ENCODE peak calls at places on chromosomes 13 and 19, in four cellular contexts. N is prostate gland, A is heart left ventricle, X is tibial nerve. G is an unnamed sample. For H3K4me1 and H3K27me3, the result is how much of the 10 kb centered on the place peaks cover.

GRCh38 chr13:105969761-105970160 is 565.7 kb downstream of the EFNB2 start:
- DNase-seq in N (no peak), A (no peak), X (no peak), G (no peak)

GRCh38 chr19:14505488-14506239 is 9.7 kb upstream of the GIPC1 start:
- DNase-seq in N (peak), A (no peak), X (no peak), G (peak)

GRCh38 chr13:112908342-112908741 is 60.7 kb upstream of the MCF2L start:
- DNase-seq in N (no peak), A (no peak), X (no peak), G (no peak)

GRCh38 chr13:30926781-30927180 is 5.7 kb upstream of the TEX26 start:
- DNase-seq in N (no peak), A (no peak), X (no peak), G (no peak)

GRCh38 chr13:34035676-34036325 is 217.9 kb downstream of the RFC3 start:
- DNase-seq in N (no peak), A (no peak), X (no peak), G (no peak)

GRCh38 chr13:100440756-100441421 is 147.7 kb downstream of the GGACT start:
- DNase-seq in N (no peak), A (no peak), X (no peak), G (no peak)

GRCh38 chr19:3176715-3177501 is 1.7 kb upstream of the S1PR4 start:
- DNase-seq in N (no peak), A (no peak), X (no peak), G (peak)

GRCh38 chr13:76764429-76764828 is 121.8 kb downstream of the KCTD12 start:
- DNase-seq in N (no peak), A (peak), X (peak), G (peak)

GRCh38 chr13:28566891-28567290 is 72.0 kb upstream of the FLT1 start:
- DNase-seq in N (no peak), A (no peak), X (no peak), G (no peak)

GRCh38 chr19:4676955-4677731 is 7.0 kb upstream of the MYDGF start:
- DNase-seq in N (no peak), A (no peak), X (no peak), G (peak)

GRCh38 chr13:30906411-30906990 is 430 bp downstream of the MEDAG start:
- DNase-seq in N (no peak), A (peak), X (no peak), G (no peak)

GRCh38 chr13:32426981-32427851 is 714 bp downstream of the N4BP2L1 start:
- DNase-seq in N (peak), A (peak), X (peak), G (peak)

GRCh38 chr13:67299731-67300130 is 69.6 kb upstream of the PCDH9 start:
- DNase-seq in N (no peak), A (no peak), X (no peak), G (no peak)

GRCh38 chr19:46579286-46579944 is 21.7 kb upstream of the CALM3 start:
- DNase-seq in N (no peak), A (no peak), X (no peak), G (no peak)

GRCh38 chr13:36154567-36155231 is 23.5 kb upstream of the DCLK1 start:
- DNase-seq in N (no peak), A (peak), X (no peak), G (no peak)

GRCh38 chr19:37309834-37310575 is 60.9 kb upstream of the ZNF527 start:
- DNase-seq in N (no peak), A (no peak), X (no peak), G (no peak)

GRCh38 chr13:61414686-61415664 is 674 bp downstream of the PCDH20 start:
- DNase-seq in N (peak), A (peak), X (no peak), G (peak)

GRCh38 chr19:48247212-48247611 is 8.5 kb downstream of the CARD8 start:
- DNase-seq in N (no peak), A (no peak), X (no peak), G (no peak)

GRCh38 chr13:44364601-44365000 is 9.0 kb upstream of the SERP2 start:
- DNase-seq in N (no peak), A (no peak), X (no peak), G (no peak)

GRCh38 chr13:23466144-23467002 is 32.9 kb upstream of the SACS start:
- DNase-seq in N (peak), A (peak), X (peak), G (peak)

GRCh38 chr13:23468811-23469210 is 35.3 kb upstream of the SACS start:
- DNase-seq in N (no peak), A (no peak), X (no peak), G (no peak)

GRCh38 chr13:23467932-23468278 is 34.4 kb upstream of the SACS start:
- DNase-seq in N (no peak), A (no peak), X (no peak), G (no peak)

GRCh38 chr13:23469901-23470525 is 36.5 kb upstream of the SACS start:
- DNase-seq in N (no peak), A (no peak), X (no peak), G (no peak)

GRCh38 chr13:23467048-23467931 is 33.8 kb upstream of the SACS start:
- DNase-seq in N (no peak), A (peak), X (no peak), G (no peak)
- H3K4me1 ChIP-seq in N (under half), A (under half), X (under half), G (under half)

DNA sequence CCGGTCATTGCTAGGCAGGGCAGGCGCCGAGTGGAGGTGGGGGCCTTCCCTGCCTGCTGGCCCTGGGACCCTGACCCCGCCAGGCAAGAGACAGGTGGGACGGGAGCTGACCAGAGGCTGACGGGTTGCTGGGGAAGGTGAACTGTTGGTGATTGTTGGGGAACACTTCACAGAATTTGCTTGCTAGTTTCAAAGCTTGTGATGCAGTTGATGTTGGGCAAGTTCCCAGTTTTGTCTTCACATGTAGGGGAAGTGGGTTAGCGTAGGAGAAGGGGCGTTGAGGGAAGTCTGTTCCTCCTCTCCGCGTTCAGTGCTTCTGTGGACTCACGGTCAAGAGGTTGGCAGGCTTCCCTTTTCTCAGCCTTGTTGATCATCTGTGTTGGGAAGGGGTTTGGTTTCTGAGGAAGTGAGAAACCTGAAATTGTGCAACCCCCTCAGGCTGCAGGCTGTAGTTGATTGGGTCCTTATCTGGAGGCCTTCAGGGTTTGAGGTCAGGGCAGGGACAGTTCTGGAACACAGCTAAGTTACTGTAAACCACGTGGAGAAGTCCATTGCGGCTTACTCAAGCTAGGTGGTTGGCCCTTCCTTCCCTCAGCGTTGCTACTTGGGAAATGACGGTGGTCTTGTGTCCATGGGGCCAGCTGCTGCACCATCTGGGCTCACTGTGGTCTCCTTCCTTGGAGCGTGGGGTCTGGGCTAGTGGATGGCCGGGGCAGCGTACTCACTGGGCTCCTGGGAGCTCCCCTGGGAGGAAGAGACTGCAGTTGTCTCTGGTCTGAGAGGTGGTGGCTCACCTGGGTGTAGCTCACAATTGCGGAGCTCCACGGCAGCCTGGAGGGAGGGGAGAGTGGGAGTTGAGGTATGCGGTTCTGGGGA is 7.5 kb downstream of the RPS9 start:
- DNase-seq in N (no peak), A (peak), X (peak), G (peak)
- TF ChIP-seq POLR2A in N (no peak), A (no peak), X (no peak), G (peak)

GRCh38 chr19:29404015-29404414 is 121.8 kb upstream of the VSTM2B start:
- DNase-seq in N (no peak), A (no peak), X (no peak), G (no peak)
- H3K27me3 ChIP-seq in N (under half), A (under half), X (under half), G (under half)

GRCh38 chr19:39126312-39126561 is 651 bp downstream of the PAK4 start:
- DNase-seq in N (no peak), A (no peak), X (no peak), G (no peak)

GRCh38 chr19:39125199-39125553 is 410 bp upstream of the PAK4 start:
- DNase-seq in N (no peak), A (no peak), X (no peak), G (no peak)

GRCh38 chr19:39126593-39127187 is 1.1 kb downstream of the PAK4 start:
- DNase-seq in N (peak), A (no peak), X (no peak), G (peak)

GRCh38 chr19:39124136-39124764 is 1.3 kb upstream of the PAK4 start:
- DNase-seq in N (no peak), A (no peak), X (no peak), G (no peak)

GRCh38 chr19:39125554-39126311 is at the start of gene PAK4:
- DNase-seq in N (peak), A (peak), X (peak), G (peak)
- H3K4me1 ChIP-seq in N (under half), A (under half), X (under half), G (half or more)

GRCh38 chr13:29681859-29682258 is 86.4 kb upstream of the SLC7A1 start:
- DNase-seq in N (no peak), A (no peak), X (no peak), G (no peak)

GRCh38 chr13:29688193-29688592 is 92.7 kb upstream of the SLC7A1 start:
- DNase-seq in N (no peak), A (no peak), X (no peak), G (no peak)

GRCh38 chr13:29684441-29684840 is 89.0 kb upstream of the SLC7A1 start:
- DNase-seq in N (no peak), A (no peak), X (no peak), G (no peak)

GRCh38 chr13:29679357-29680050 is 84.0 kb upstream of the SLC7A1 start:
- DNase-seq in N (no peak), A (peak), X (no peak), G (peak)

GRCh38 chr13:29683041-29683440 is 87.6 kb upstream of the SLC7A1 start:
- DNase-seq in N (no peak), A (no peak), X (no peak), G (no peak)
- TF ChIP-seq POLR2A in N (no peak), A (no peak), X (no peak), G (no peak)

GRCh38 chr19:50667759-50668231 is 18.6 kb downstream of the C19orf81 start:
- DNase-seq in N (no peak), A (no peak), X (no peak), G (no peak)

GRCh38 chr19:50667177-50667758 is 18.0 kb downstream of the C19orf81 start:
- DNase-seq in N (no peak), A (no peak), X (no peak), G (no peak)

GRCh38 chr19:50664204-50664603 is 15.0 kb downstream of the C19orf81 start:
- DNase-seq in N (no peak), A (no peak), X (no peak), G (no peak)

GRCh38 chr19:50668416-50669318 is 19.4 kb downstream of the C19orf81 start:
- DNase-seq in N (no peak), A (no peak), X (no peak), G (no peak)

DNA sequence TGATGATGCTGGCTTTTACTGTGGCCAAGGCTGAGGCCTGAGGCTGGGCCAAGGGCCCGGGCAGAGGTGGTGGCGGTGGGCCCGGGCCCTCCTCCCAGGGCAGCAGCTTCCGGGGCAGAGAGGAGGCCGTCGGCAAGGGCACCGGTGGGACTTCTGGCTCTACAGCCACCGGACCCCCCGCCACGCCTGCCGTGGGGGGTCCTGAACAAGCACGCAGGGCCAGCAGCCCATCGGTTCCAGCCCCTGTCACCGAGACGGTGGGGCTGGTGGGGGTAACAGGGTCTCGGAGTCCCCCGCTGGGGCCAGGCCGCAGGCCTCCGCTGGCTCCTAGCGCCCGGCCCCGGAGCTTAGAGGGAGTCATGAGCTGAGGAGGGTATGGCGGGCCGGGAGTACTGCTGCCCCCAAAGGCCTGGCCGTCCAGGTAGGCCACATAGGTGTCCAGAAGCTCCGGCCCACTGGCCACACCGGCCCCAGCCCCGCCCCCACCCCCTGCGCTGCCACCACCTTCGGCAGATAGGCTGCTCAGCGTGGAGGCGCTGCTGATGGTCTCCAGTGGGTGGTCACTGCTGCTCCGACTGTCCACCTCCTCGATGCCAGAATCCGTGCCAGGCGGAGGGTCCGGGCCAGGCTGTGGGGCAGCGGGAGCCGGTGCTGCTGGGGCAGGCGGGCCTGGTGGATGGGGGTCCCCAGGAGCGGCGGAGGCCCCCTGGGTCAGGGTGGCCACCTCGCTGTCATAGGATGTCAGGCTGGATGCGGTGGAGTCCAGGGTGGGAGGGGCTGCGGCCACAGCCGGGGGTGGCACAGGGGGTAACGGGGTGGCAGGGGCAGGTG is 17.3 kb downstream of the C19orf81 start:
- DNase-seq in N (no peak), A (no peak), X (no peak), G (no peak)
- H3K27me3 ChIP-seq in N (under half), A (half or more), X (under half), G (half or more)

GRCh38 chr19:40237791-40238190 is 11.3 kb upstream of the CCNP start:
- DNase-seq in N (no peak), A (no peak), X (no peak), G (no peak)

GRCh38 chr19:40235238-40236025 is 8.9 kb upstream of the CCNP start:
- DNase-seq in N (no peak), A (no peak), X (no peak), G (no peak)

GRCh38 chr19:40234429-40235237 is 8.1 kb upstream of the CCNP start:
- DNase-seq in N (no peak), A (no peak), X (no peak), G (no peak)

GRCh38 chr19:40236026-40236355 is 9.5 kb upstream of the CCNP start:
- DNase-seq in N (no peak), A (no peak), X (no peak), G (no peak)

GRCh38 chr19:40236366-40236765 is 9.9 kb upstream of the CCNP start:
- DNase-seq in N (no peak), A (no peak), X (no peak), G (no peak)
- H3K4me1 ChIP-seq in N (under half), A (under half), X (under half), G (under half)

DNA sequence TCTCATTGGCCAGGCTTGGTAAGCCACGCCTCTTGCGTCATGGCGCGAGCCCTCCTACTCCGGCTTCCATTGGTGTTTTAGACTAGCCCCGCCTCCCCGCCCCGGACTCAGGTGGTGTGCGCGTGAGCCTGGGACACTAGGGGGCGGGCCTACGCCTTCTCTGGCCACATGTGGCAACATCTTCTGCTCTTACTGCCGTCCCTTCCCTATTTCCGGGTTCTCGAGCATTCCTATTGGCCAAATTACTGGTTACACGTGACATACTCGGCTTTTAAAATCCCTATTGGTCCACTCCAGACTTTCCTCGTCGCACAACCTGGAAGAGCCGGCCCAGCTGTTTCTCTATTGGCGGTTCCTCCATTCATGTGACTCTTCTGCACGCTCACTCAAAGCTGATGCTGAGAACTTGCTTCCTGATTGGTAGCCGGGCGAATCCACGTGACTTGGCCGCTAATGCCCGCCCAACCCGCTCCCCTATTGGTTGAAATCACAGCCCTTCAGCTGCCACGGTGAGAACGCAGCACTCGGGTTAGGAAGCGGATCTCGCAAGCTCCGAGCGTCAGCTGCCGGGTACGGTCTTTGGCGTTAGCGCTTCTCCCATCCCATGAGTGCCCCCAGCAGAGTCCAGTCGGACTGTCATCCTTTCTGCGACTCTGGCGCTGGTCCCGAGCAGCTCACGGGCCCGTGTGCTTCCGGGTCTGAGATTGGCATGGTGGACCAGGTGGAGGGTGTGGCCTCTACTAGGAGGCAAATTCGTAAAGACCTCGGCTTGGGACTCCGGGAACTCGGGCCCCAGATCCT is at the start of gene BLOC1S3:
- DNase-seq in N (peak), A (peak), X (peak), G (peak)
- TF ChIP-seq POLR2A in N (peak), A (peak), X (peak), G (peak)